ENCODE peak calls at places on chromosome 6, in six cellular contexts. U, L, P, A, Q and H are unnamed samples. For H3K27me3 and H3K4me1, the result is how much of the 10 kb centered on the place peaks cover.

GRCh38 chr6:35583893-35584688 is 71.4 kb upstream of the TULP1 start:
- DNase-seq in U (no peak), L (peak), P (peak), A (peak), Q (no peak), H (peak)

GRCh38 chr6:169638915-169639314 is 62.9 kb downstream of the WDR27 start:
- DNase-seq in U (no peak), L (no peak), P (no peak), A (no peak), Q (no peak), H (no peak)

GRCh38 chr6:33742837-33743236 is 3.9 kb downstream of the IP6K3 start:
- DNase-seq in U (no peak), L (no peak), P (no peak), A (no peak), Q (no peak), H (no peak)

GRCh38 chr6:3341467-3341866 is 82.7 kb downstream of the PSMG4 start:
- DNase-seq in U (no peak), L (peak), P (no peak), A (no peak), Q (no peak), H (peak)

GRCh38 chr6:120055071-120055470 is 705.5 kb upstream of the MAN1A1 start:
- DNase-seq in U (no peak), L (no peak), P (no peak), A (no peak), Q (no peak), H (no peak)

GRCh38 chr6:35425284-35425683 is 26.9 kb upstream of the FANCE start:
- DNase-seq in U (no peak), L (peak), P (no peak), A (no peak), Q (no peak), H (no peak)

GRCh38 chr6:159184559-159184958 is 15.4 kb downstream of the FNDC1 start:
- DNase-seq in U (no peak), L (no peak), P (no peak), A (no peak), Q (no peak), H (no peak)

GRCh38 chr6:121748376-121748775 is 312.9 kb downstream of the GJA1 start:
- DNase-seq in U (no peak), L (peak), P (no peak), A (no peak), Q (no peak), H (no peak)

GRCh38 chr6:134452901-134453300 is 135.0 kb upstream of the SGK1 start:
- DNase-seq in U (no peak), L (no peak), P (no peak), A (no peak), Q (no peak), H (no peak)

DNA sequence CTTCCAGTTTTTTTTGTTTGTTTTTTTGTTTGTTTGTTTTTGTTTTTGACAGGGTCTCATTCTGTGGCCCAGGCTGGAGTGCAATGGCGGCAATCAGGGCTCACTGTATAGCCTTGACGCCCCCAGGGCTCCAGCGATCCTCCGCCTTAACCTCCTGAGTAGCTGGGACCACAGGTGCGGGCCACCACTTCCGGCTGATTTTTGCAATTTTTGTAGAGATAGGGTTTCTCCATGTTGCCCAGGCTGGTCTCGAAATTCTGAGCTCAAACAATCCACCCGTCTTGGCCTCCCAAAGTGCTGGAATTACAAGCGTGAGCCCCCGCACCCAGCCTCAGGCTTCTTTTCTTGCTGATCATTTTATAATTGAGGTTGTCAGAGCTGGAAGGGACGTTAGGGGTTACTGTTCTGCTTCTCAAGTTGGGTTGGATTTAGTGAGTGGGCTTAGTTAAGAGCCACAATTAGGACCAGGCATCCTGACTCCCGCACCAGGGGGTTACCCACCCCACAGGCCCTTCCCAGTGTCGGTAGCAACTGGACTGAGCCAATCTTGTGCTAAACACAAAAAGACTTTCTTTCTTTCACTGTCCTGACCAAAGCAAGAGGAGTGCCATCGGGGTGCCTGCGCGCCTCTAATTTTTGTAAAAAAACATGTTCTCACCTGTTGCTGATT is 13.1 kb upstream of the ZSCAN9 start:
- DNase-seq in U (no peak), L (peak), P (no peak), A (no peak), Q (no peak), H (peak)
- H3K27me3 ChIP-seq in U (half or more), L (under half), P (half or more), A (half or more), Q (half or more), H (under half)

DNA sequence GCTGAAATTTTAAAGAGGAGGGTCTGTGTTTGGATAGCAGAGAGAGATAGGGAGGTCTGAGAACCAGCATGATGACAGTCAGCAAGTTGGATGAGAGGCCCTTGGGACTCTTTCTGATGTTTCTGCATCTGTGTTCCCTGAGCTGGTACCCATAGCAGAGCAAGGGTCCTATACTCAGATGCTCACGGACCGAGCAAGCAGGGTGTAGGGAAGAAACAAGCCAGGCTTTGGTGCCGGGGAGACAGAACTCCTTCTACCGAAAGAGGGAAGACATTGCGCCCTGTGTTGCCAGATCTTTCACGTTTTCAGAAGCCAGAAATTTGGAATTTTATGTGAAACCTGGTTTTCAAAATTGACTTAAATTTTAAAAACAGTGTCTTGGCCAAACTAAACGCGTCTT is 34.6 kb downstream of the NEDD9 start:
- DNase-seq in U (no peak), L (no peak), P (no peak), A (no peak), Q (no peak), H (no peak)
- H3K4me1 ChIP-seq in U (half or more), L (under half), P (under half), A (under half), Q (under half), H (half or more)

GRCh38 chr6:89282749-89283148 is 32.4 kb downstream of the GABRR2 start:
- DNase-seq in U (no peak), L (no peak), P (no peak), A (no peak), Q (no peak), H (no peak)

GRCh38 chr6:89286516-89286915 is 28.6 kb downstream of the GABRR2 start:
- DNase-seq in U (no peak), L (no peak), P (no peak), A (no peak), Q (no peak), H (no peak)

GRCh38 chr6:89284963-89285735 is 29.9 kb downstream of the GABRR2 start:
- DNase-seq in U (no peak), L (no peak), P (no peak), A (no peak), Q (no peak), H (no peak)

GRCh38 chr6:89281779-89282246 is 33.3 kb downstream of the GABRR2 start:
- DNase-seq in U (no peak), L (peak), P (peak), A (peak), Q (no peak), H (peak)

DNA sequence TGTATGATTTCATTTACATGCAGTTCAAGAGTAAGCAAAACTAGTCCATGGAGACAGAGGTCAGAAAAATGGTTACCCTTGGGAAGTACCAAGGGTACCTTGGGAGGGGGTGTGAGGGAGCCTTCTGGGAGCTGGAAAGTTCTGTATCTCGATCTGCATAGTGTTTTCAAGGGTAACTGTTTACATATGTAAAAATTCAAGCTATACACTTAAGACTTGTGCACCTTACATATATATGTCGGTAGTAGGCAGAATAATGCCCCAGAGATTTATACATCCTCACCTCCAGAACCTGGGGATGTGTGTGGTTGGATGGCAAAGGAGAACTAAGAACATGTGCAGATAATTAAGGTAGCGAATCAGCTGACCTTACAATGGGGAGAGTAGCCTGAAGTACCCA is 31.0 kb downstream of the GABRR2 start:
- DNase-seq in U (no peak), L (no peak), P (no peak), A (no peak), Q (no peak), H (no peak)
- H3K27me3 ChIP-seq in U (under half), L (under half), P (under half), A (under half), Q (under half), H (under half)

GRCh38 chr6:118893882-118894424 is at the start of gene ASF1A:
- DNase-seq in U (peak), L (peak), P (peak), A (peak), Q (peak), H (peak)
- H3K4me1 ChIP-seq in U (half or more), L (under half), P (half or more), A (under half), Q (under half), H (under half)

GRCh38 chr6:24537771-24538385 is 43.1 kb downstream of the ALDH5A1 start:
- DNase-seq in U (no peak), L (no peak), P (no peak), A (no peak), Q (no peak), H (no peak)

GRCh38 chr6:24536466-24536865 is 41.7 kb downstream of the ALDH5A1 start:
- DNase-seq in U (no peak), L (no peak), P (no peak), A (no peak), Q (no peak), H (no peak)

GRCh38 chr6:24537082-24537699 is 42.4 kb downstream of the ALDH5A1 start:
- DNase-seq in U (no peak), L (no peak), P (no peak), A (no peak), Q (no peak), H (no peak)

GRCh38 chr6:24534329-24534728 is 39.6 kb downstream of the ALDH5A1 start:
- DNase-seq in U (no peak), L (no peak), P (no peak), A (no peak), Q (no peak), H (no peak)

GRCh38 chr6:24535210-24535609 is 40.4 kb downstream of the ALDH5A1 start:
- DNase-seq in U (no peak), L (no peak), P (no peak), A (no peak), Q (no peak), H (no peak)
- H3K27me3 ChIP-seq in U (under half), L (under half), P (under half), A (under half), Q (under half), H (under half)

DNA sequence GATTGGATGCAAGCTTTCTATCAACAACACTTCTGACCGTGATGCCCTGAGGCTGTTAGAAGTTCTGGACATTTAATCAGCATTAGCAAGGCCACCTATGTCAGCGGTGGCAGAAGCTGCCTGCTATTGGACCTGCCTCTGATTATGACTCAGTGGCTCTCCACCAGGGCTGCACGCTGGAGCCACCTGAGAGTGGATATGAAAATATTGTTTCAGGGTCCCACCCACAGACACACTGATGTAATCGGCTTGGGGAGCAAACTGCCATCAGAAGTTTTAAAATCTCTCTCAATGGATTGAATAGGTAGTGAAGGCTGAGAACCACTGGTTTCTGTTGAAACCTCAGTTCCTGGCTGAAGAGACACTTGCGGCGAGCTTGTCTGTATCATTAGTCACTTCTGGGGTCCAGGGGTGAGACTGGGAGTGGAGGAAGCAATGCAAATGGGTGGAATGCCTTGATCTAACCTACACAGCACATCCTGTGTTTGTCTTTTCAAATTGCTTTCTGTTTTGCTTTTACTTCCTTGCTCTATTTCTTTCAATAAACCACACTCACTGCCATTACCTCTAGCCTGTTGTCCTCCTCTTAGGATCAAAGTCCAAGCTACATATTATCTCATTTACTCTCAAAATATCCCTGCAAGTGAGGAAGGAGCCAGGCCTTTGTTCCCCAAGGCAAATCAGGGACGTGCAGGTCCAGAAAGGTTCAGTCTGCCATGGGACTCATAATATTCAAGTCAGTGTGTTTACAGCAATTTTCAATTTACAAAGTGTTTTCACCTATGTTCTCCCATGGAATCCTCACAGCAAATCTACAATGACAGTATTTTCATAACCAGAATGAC is 4.2 kb downstream of the CLIC5 start:
- DNase-seq in U (peak), L (no peak), P (peak), A (peak), Q (no peak), H (no peak)
- H3K4me1 ChIP-seq in U (half or more), L (under half), P (half or more), A (under half), Q (under half), H (under half)

DNA sequence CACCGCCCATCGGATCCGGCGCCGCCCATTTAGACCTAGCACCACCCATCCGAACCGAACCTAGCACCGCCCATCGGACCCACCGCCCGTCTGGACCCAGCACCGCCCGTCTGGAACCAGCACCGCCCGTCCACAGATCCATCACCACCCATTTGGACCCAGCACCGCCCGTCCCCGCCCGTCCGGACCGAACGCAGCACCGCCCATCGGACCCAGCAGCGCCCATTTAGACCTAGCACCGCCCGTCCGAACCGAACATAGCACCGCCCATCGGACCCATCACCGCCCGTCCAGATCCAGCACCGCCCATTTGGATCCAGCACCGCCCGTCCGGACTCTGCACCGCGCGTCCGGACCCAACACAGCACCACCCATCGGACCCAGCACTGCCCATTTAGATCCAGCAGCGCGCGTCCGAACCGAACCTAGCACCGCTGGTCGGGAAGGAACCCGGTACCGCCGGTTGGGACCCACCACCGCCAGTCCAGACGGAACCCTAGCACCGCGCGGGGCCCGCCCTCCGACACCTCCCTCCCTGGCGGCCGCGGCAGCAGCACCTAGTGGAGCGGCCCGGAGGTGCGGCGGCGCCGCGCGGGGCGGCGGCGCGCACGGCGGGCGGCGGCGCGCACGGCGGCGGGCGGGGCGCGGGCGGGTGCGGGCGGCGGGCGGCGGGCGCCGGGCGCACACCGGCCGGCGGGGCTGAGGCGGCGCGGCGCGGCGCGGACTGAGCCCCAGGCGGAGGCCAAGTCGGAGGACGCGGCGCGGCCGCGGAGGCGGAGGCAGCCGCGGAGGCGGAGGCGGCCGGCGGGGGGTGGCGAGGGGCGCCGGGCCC is at the start of gene AFDN:
- DNase-seq in U (peak), L (peak), P (peak), A (peak), Q (peak), H (peak)
- H3K27me3 ChIP-seq in U (under half), L (under half), P (under half), A (under half), Q (under half), H (under half)

GRCh38 chr6:36603222-36604089 is 9.3 kb downstream of the SRSF3 start:
- DNase-seq in U (no peak), L (no peak), P (no peak), A (no peak), Q (no peak), H (no peak)
- H3K4me1 ChIP-seq in U (half or more), L (under half), P (half or more), A (half or more), Q (half or more), H (under half)

GRCh38 chr6:5994234-5994998 is 12.3 kb downstream of the NRN1 start:
- DNase-seq in U (no peak), L (no peak), P (no peak), A (no peak), Q (no peak), H (no peak)
- H3K27me3 ChIP-seq in U (half or more), L (under half), P (half or more), A (half or more), Q (half or more), H (under half)